ENCODE peak calls at places on chromosomes 12 and 14, in four cellular contexts. S, W, P and X are unnamed samples.

GRCh38 chr14:105336477-105337287 is 22.1 kb downstream of the PACS2 start:
- DNase-seq in S (no peak), W (no peak), P (no peak), X (no peak)

GRCh38 chr12:1760566-1761382 is 59.6 kb upstream of the LRTM2 start:
- DNase-seq in S (no peak), W (peak; percentile 46), P (no peak), X (no peak)

GRCh38 chr12:14901228-14901562 is 15.5 kb upstream of the MGP start:
- DNase-seq in S (no peak), W (no peak), P (no peak), X (no peak)

GRCh38 chr12:115791331-115791730 is 486.2 kb downstream of the MED13L start:
- DNase-seq in S (no peak), W (no peak), P (no peak), X (no peak)

GRCh38 chr14:96727076-96727475 is 70.1 kb upstream of the VRK1 start:
- DNase-seq in S (no peak), W (no peak), P (no peak), X (no peak)

GRCh38 chr14:34539407-34540180 is at the start of gene EAPP:
- DNase-seq in S (peak; percentile 96), W (peak; percentile 96), P (peak; percentile 99), X (peak; percentile 98)

GRCh38 chr12:84329933-84330332 is 582.7 kb downstream of the SLC6A15 start:
- DNase-seq in S (no peak), W (no peak), P (no peak), X (no peak)

GRCh38 chr14:99670361-99671229 is 13.5 kb upstream of the CYP46A1 start:
- DNase-seq in S (no peak), W (no peak), P (no peak), X (no peak)

GRCh38 chr12:323507-323906 is 60.9 kb upstream of the SLC6A13 start:
- DNase-seq in S (no peak), W (no peak), P (no peak), X (no peak)

GRCh38 chr14:102591944-102592772 is at the start of gene RCOR1:
- DNase-seq in S (peak; percentile 99), W (peak; percentile 96), P (peak; percentile 98), X (peak; percentile 93)
- TF ChIP-seq POLR2AphosphoS5 in S (peak; percentile 99), W (peak; percentile 80), P (no peak), X (peak; percentile 78)

GRCh38 chr12:12720637-12721250 is 3.6 kb downstream of the CDKN1B start:
- DNase-seq in S (no peak), W (peak; percentile 58), P (no peak), X (no peak)
- TF ChIP-seq POLR2A in S (no peak), W (no peak), P (no peak), X (no peak)

GRCh38 chr14:77032854-77033621 is 4.5 kb upstream of the IRF2BPL start:
- DNase-seq in S (peak; percentile 95), W (peak; percentile 91), P (peak; percentile 98), X (peak; percentile 70)
- TF ChIP-seq POLR2AphosphoS5 in S (peak; percentile 87), W (no peak), P (peak; percentile 98), X (no peak)

GRCh38 chr12:10722905-10723866 is at the start of gene YBX3:
- DNase-seq in S (peak; percentile 94), W (peak; percentile 84), P (peak; percentile 95), X (peak; percentile 64)
- TF ChIP-seq POLR2A in S (no peak), W (peak; percentile 53), P (peak; percentile 91), X (no peak)